ENCODE peak calls at places on chromosome 15, in four cellular contexts. T is effector memory CD8-positive, alpha-beta T cell; V is activated B cell treated with CpG ODN at 0.5 μM for 24 hours; X is NCI-H774. G is an unnamed sample.

GRCh38 chr15:65132841-65133549 is 613 bp downstream of the PDCD7 start:
- DNase-seq in T (no peak), V (no peak), X (no peak), G (peak; percentile 37)

GRCh38 chr15:45276851-45277250 is 24.8 kb downstream of the SLC28A2 start:
- DNase-seq in T (no peak), V (no peak), X (no peak), G (no peak)

GRCh38 chr15:38054488-38054887 is 120.0 kb downstream of the TMCO5A start:
- DNase-seq in V (no peak), X (no peak), T (no peak), G (no peak)

GRCh38 chr15:36501063-36501678 is 78.3 kb upstream of the CDIN1 start:
- DNase-seq in V (no peak), T (no peak), X (peak; percentile 77), G (no peak)

GRCh38 chr15:75751901-75752300 is 39.3 kb upstream of the CSPG4 start:
- DNase-seq in T (no peak), V (no peak), X (no peak), G (no peak)

GRCh38 chr15:88647362-88648105 is 8.7 kb downstream of the ISG20 start:
- DNase-seq in X (no peak), V (peak; percentile 22), T (no peak), G (peak; percentile 65)

GRCh38 chr15:75666823-75667501 is 19.2 kb downstream of the SNX33 start:
- DNase-seq in T (no peak), V (no peak), X (no peak), G (peak; percentile 85)

GRCh38 chr15:35674873-35675781 is 129.2 kb upstream of the DPH6 start:
- DNase-seq in X (peak; percentile 22), V (no peak), T (no peak), G (no peak)

GRCh38 chr15:49063402-49064280 is 17.4 kb upstream of the SECISBP2L start:
- DNase-seq in V (no peak), X (no peak), T (no peak), G (peak; percentile 2)

GRCh38 chr15:41486286-41486685 is 7.4 kb upstream of the ITPKA start:
- DNase-seq in X (no peak), T (no peak), V (no peak), G (no peak)

GRCh38 chr15:53274630-53275029 is 484.5 kb upstream of the ONECUT1 start:
- DNase-seq in T (no peak), X (no peak), V (no peak), G (no peak)

GRCh38 chr15:91865903-91866302 is 12.4 kb downstream of the SLCO3A1 start:
- DNase-seq in T (no peak), V (no peak), X (no peak), G (no peak)

GRCh38 chr15:57500256-57500655 is 91.4 kb upstream of the MYZAP start:
- DNase-seq in X (no peak), T (no peak), V (no peak), G (no peak)

GRCh38 chr15:68795298-68795848 is 25.3 kb downstream of the ANP32A start:
- DNase-seq in X (no peak), T (peak; percentile 38), V (peak; percentile 55), G (peak; percentile 91)

GRCh38 chr15:31457631-31458526 is 131.2 kb downstream of the KLF13 start:
- DNase-seq in X (no peak), V (no peak), T (no peak), G (no peak)